ENCODE peak calls at places on chromosomes 12 and 14, in five cellular contexts. E, D, M, K and B are unnamed samples.

GRCh38 chr14:76154539-76155126 is 2.9 kb downstream of the GPATCH2L start:
- DNase-seq in E (no peak), D (no peak), M (no peak), K (no peak), B (no peak)

GRCh38 chr14:76953196-76953945 is 75.1 kb downstream of the IRF2BPL start:
- DNase-seq in E (peak), D (no peak), M (no peak), K (no peak), B (no peak)

GRCh38 chr12:54502485-54502884 is 4.9 kb downstream of the NCKAP1L start:
- DNase-seq in E (no peak), D (no peak), M (no peak), K (no peak), B (no peak)

GRCh38 chr12:63863658-63864455 is 19.4 kb downstream of the SRGAP1 start:
- DNase-seq in E (no peak), D (no peak), M (no peak), K (no peak), B (no peak)

GRCh38 chr12:13223941-13224340 is 27.4 kb downstream of the EMP1 start:
- DNase-seq in E (no peak), D (no peak), M (no peak), K (no peak), B (no peak)

GRCh38 chr12:69884386-69884785 is 59.4 kb downstream of the MYRFL start:
- DNase-seq in E (no peak), D (no peak), M (peak), K (no peak), B (no peak)

GRCh38 chr14:64784006-64784405 is 79.8 kb downstream of the PLEKHG3 start:
- DNase-seq in E (no peak), D (no peak), M (no peak), K (no peak), B (no peak)

GRCh38 chr12:13203028-13203922 is 6.7 kb downstream of the EMP1 start:
- DNase-seq in E (no peak), D (no peak), M (no peak), K (peak), B (no peak)

GRCh38 chr14:29144598-29144997 is 378.0 kb downstream of the FOXG1 start:
- DNase-seq in E (peak), D (no peak), M (no peak), K (no peak), B (no peak)